ENCODE peak calls at places on chromosomes 3 and 15, in seven cellular contexts. L is left ventricle myocardium inferior, X is tibial artery, P is K562, K is mammary epithelial cell, Z is testis, O is tibial nerve. T is an unnamed sample. For H3K27me3, the result is how much of the 10 kb centered on the place peaks cover.

GRCh38 chr3:59572106-59572505 is 522.3 kb upstream of the CFAP20DC start:
- DNase-seq in P (no peak), L (no peak), X (no peak), K (no peak), Z (no peak), O (no peak), T (no peak)

GRCh38 chr15:73909616-73910015 is 16.6 kb upstream of the LOXL1 start:
- DNase-seq in X (no peak), O (no peak), L (no peak), P (no peak), Z (no peak), K (no peak), T (no peak)

GRCh38 chr15:99485992-99486370 is 79.8 kb upstream of the MEF2A start:
- DNase-seq in Z (no peak), L (no peak), O (no peak), P (no peak), K (no peak), X (no peak), T (no peak)

GRCh38 chr15:98927990-98928389 is 79.6 kb downstream of the PGPEP1L start:
- DNase-seq in P (no peak), O (no peak), X (peak), K (no peak), L (no peak), Z (no peak), T (no peak)

GRCh38 chr3:197854596-197855343 is 63.7 kb downstream of the LRCH3 start:
- DNase-seq in P (no peak), Z (no peak), K (peak), X (no peak), L (no peak), O (no peak), T (peak)

GRCh38 chr3:197555281-197556261 is at the start of gene BDH1:
- DNase-seq in O (peak), K (peak), P (no peak), L (no peak), Z (peak), X (no peak), T (peak)

GRCh38 chr3:23885210-23885609 is 31.6 kb downstream of the NKIRAS1 start:
- DNase-seq in O (no peak), K (peak), Z (no peak), P (no peak), X (no peak), L (no peak), T (peak)

GRCh38 chr15:38627684-38628277 is 63.2 kb upstream of the RASGRP1 start:
- DNase-seq in O (no peak), P (peak), K (no peak), X (no peak), Z (peak), L (no peak), T (no peak)

GRCh38 chr3:155356594-155357370 is 63.3 kb upstream of the STRIT1 start:
- DNase-seq in L (no peak), P (no peak), Z (no peak), O (no peak), K (no peak), X (no peak), T (no peak)

GRCh38 chr15:45386974-45387373 is 8.6 kb upstream of the GATM start:
- DNase-seq in P (no peak), K (no peak), Z (no peak), L (no peak), X (no peak), O (no peak), T (no peak)

GRCh38 chr15:45386420-45386819 is 8.1 kb upstream of the GATM start:
- DNase-seq in X (no peak), K (peak), Z (peak), L (no peak), P (no peak), O (no peak), T (peak)

GRCh38 chr15:45384700-45385099 is 6.4 kb upstream of the GATM start:
- DNase-seq in Z (no peak), L (no peak), K (no peak), P (no peak), X (no peak), O (no peak), T (no peak)

GRCh38 chr15:45387379-45388007 is 9.1 kb upstream of the GATM start:
- DNase-seq in L (no peak), O (no peak), K (peak), P (no peak), Z (no peak), X (no peak), T (peak)

DNA sequence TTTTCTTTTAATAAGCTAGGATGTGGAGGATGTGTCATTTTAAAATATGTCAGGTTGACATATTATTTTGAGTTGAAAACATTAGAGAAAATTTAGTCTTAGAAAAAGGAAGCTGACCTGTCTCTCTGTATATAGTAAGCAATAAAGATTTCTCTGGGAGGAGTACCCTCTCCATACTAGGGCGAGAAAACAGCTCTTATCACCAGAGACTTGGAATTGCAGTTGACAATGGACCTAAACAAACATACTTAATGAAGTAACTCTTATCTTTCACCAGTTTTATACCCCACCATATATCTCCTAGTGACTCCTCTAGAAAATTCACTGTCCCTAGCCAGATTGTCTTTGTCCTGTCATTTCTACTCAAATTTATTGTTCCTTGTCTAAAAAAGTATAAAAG is 7.2 kb upstream of the GATM start:
- DNase-seq in L (no peak), P (no peak), X (no peak), K (no peak), O (no peak), Z (no peak), T (no peak)
- H3K27me3 ChIP-seq in L (under half), P (under half), X (under half), K (under half), O (under half), Z (under half), T (under half)

DNA sequence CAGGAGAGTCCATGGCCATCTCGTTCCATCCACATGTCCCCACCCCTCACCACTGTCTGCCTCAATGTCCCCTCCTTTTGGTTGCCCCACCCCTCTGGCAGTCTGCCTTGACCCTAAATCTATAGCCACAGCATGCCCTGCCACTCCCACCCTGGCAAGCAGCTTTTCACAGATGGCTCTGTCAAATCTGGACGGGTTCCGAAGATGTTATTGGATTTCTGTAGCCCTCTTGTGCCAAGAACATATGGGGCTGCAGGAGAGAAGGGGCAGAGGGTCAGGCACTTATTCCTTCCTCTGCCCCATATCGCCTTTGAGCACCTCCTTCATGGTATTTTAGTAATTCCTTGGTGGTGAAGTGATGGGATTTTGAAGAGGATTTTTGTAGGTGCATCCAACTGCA is 57.1 kb downstream of the EPHB1 start:
- DNase-seq in K (no peak), X (no peak), Z (no peak), L (no peak), O (no peak), P (no peak), T (no peak)
- H3K4me3 ChIP-seq in K (no peak), X (no peak), Z (no peak), L (no peak), O (no peak), P (no peak), T (no peak)

GRCh38 chr3:177733936-177734335 is 536.7 kb upstream of the TBL1XR1 start:
- DNase-seq in P (no peak), Z (no peak), L (no peak), O (no peak), K (no peak), X (no peak), T (no peak)

GRCh38 chr3:177735441-177735840 is 538.2 kb upstream of the TBL1XR1 start:
- DNase-seq in Z (no peak), X (no peak), L (no peak), P (no peak), K (no peak), O (no peak), T (no peak)

GRCh38 chr3:177731644-177732268 is 534.5 kb upstream of the TBL1XR1 start:
- DNase-seq in X (no peak), K (peak), Z (no peak), L (no peak), P (no peak), O (no peak), T (peak)

GRCh38 chr3:177729939-177730700 is 532.8 kb upstream of the TBL1XR1 start:
- DNase-seq in O (peak), Z (peak), L (peak), P (no peak), X (peak), K (no peak), T (no peak)

GRCh38 chr3:177733233-177733632 is 536.0 kb upstream of the TBL1XR1 start:
- DNase-seq in Z (no peak), P (no peak), X (no peak), L (no peak), K (no peak), O (no peak), T (no peak)
- TF ChIP-seq CTCF in Z (no peak), P (no peak), X (no peak), L (no peak), K (no peak), O (no peak), T (no peak)

DNA sequence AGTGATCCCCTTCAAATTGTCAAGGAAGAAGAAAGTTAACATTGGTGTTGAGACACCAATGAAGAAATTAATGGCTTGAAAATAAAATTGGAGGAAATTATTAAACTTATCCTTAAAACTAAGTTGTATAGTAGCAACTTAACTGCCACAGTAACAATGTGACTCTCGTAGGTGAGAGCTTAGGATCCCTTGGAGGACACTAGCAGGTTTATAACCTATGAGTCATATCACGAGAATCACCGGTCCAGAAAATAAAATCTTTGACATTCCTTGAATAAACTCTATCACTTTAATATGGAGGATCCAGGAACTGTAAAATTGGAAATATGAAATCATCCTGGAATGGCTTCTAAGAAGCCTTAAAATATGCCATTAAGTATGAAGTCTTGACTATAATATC is 2.1 kb downstream of the GHSR start:
- DNase-seq in P (no peak), L (no peak), X (no peak), O (no peak), Z (no peak), K (no peak), T (no peak)
- H3K27me3 ChIP-seq in P (under half), L (half or more), X (under half), O (under half), Z (under half), K (under half), T (under half)

GRCh38 chr3:187967982-187968381 is 186.0 kb upstream of the LPP start:
- DNase-seq in Z (no peak), P (no peak), L (no peak), O (no peak), X (no peak), K (peak), T (no peak)

GRCh38 chr3:187970106-187970505 is 183.9 kb upstream of the LPP start:
- DNase-seq in X (no peak), Z (no peak), P (no peak), K (no peak), L (no peak), O (no peak), T (no peak)

GRCh38 chr3:187967097-187967496 is 186.9 kb upstream of the LPP start:
- DNase-seq in L (no peak), K (no peak), O (no peak), X (no peak), P (no peak), Z (no peak), T (no peak)

GRCh38 chr3:187969581-187969950 is 184.4 kb upstream of the LPP start:
- DNase-seq in O (no peak), K (no peak), P (no peak), X (no peak), Z (no peak), L (no peak), T (no peak)

GRCh38 chr3:187968883-187969580 is 184.9 kb upstream of the LPP start:
- DNase-seq in K (peak), Z (peak), L (no peak), P (no peak), O (no peak), X (no peak), T (peak)
- H3K4me3 ChIP-seq in K (no peak), Z (no peak), L (no peak), P (no peak), O (no peak), X (no peak), T (no peak)

T was measured in bronchial epithelial cell.